ENCODE peak calls at places on chromosomes 4 and X, in seven cellular contexts. J is K562, P is right atrium auricular region, L is cardiac muscle cell, V is suprapubic skin, U is uterus, N is heart right ventricle. Z is an unnamed sample. For H3K9me3, the result is how much of the 10 kb centered on the place peaks cover.

GRCh38 chr4:8830056-8830455 is 41.6 kb downstream of the HMX1 start:
- DNase-seq in J (no peak), P (peak), L (no peak), V (peak), U (no peak), N (no peak), Z (no peak)

GRCh38 chrX:40012039-40012799 is 85.5 kb downstream of the BCOR start:
- DNase-seq in J (no peak), P (no peak), L (peak), V (peak), U (peak), N (peak), Z (no peak)

GRCh38 chrX:48465336-48465933 is 4.6 kb downstream of the SLC38A5 start:
- DNase-seq in J (no peak), P (no peak), L (peak), V (no peak), U (no peak), N (no peak), Z (no peak)

GRCh38 chrX:69100478-69100877 is 64.8 kb downstream of the PJA1 start:
- DNase-seq in J (no peak), P (no peak), L (no peak), V (no peak), U (no peak), N (no peak), Z (no peak)

GRCh38 chrX:119234931-119235555 is 1.0 kb upstream of the PGRMC1 start:
- DNase-seq in J (no peak), P (no peak), L (peak), V (no peak), U (peak), N (peak), Z (no peak)

GRCh38 chr4:128471576-128471975 is 184.0 kb upstream of the PGRMC2 start:
- DNase-seq in J (peak), P (no peak), L (no peak), V (no peak), U (no peak), N (no peak), Z (no peak)

GRCh38 chr4:176034498-176034897 is 31.1 kb upstream of the WDR17 start:
- DNase-seq in J (no peak), P (no peak), L (peak), V (no peak), U (peak), N (no peak), Z (no peak)

GRCh38 chrX:155865193-155865592 is 16.0 kb upstream of the VAMP7 start:
- DNase-seq in J (no peak), P (no peak), L (no peak), V (no peak), U (no peak), N (no peak), Z (no peak)

GRCh38 chr4:30789219-30789671 is 69.1 kb downstream of the PCDH7 start:
- DNase-seq in J (no peak), P (no peak), L (no peak), V (no peak), U (no peak), N (no peak), Z (no peak)

GRCh38 chrX:54494166-54494969 is 1.7 kb downstream of the FGD1 start:
- DNase-seq in J (no peak), P (no peak), L (peak), V (no peak), U (no peak), N (no peak), Z (no peak)

GRCh38 chrX:132488819-132489255 is at the start of gene MBNL3:
- DNase-seq in J (no peak), P (peak), L (peak), V (no peak), U (peak), N (peak), Z (peak)

GRCh38 chr4:144948421-144948820 is 149.6 kb downstream of the ANAPC10 start:
- DNase-seq in J (no peak), P (no peak), L (no peak), V (no peak), U (no peak), N (no peak), Z (no peak)

GRCh38 chrX:38055170-38055847 is 49.0 kb downstream of the SYTL5 start:
- DNase-seq in J (no peak), P (no peak), L (peak), V (no peak), U (peak), N (no peak), Z (no peak)

GRCh38 chrX:70219938-70220764 is 14.3 kb upstream of the AWAT1 start:
- DNase-seq in J (peak), P (no peak), L (peak), V (no peak), U (no peak), N (no peak), Z (no peak)

GRCh38 chr4:80471701-80472100 is 136.2 kb downstream of the CFAP299 start:
- DNase-seq in J (no peak), P (no peak), L (peak), V (no peak), U (no peak), N (no peak), Z (no peak)

GRCh38 chr4:74456056-74456744 is 11.3 kb downstream of the AREG start:
- DNase-seq in J (no peak), P (no peak), L (peak), V (no peak), U (no peak), N (no peak), Z (no peak)

GRCh38 chr4:109465065-109465464 is 31.4 kb downstream of the SEC24B start:
- DNase-seq in J (no peak), P (no peak), L (peak), V (no peak), U (no peak), N (no peak), Z (no peak)

GRCh38 chr4:128837198-128837597 is 27.7 kb downstream of the JADE1 start:
- DNase-seq in J (no peak), P (no peak), L (no peak), V (no peak), U (no peak), N (no peak), Z (no peak)

GRCh38 chr4:142238589-142238988 is 602.2 kb downstream of the IL15 start:
- DNase-seq in J (no peak), P (no peak), L (no peak), V (no peak), U (no peak), N (no peak), Z (no peak)

GRCh38 chrX:103783971-103784370 is 7.3 kb downstream of the PLP1 start:
- DNase-seq in J (no peak), P (no peak), L (no peak), V (no peak), U (no peak), N (no peak), Z (no peak)

GRCh38 chrX:6852869-6853268 is 294.6 kb upstream of the STS start:
- DNase-seq in J (no peak), P (no peak), L (no peak), V (no peak), U (no peak), N (no peak), Z (no peak)

GRCh38 chrX:13371191-13371590 is 51.3 kb upstream of the ATXN3L start:
- DNase-seq in J (no peak), P (no peak), L (no peak), V (no peak), U (no peak), N (no peak), Z (no peak)

GRCh38 chrX:51144828-51145442 is 187.7 kb upstream of the NUDT10 start:
- DNase-seq in J (peak), P (no peak), L (peak), V (no peak), U (no peak), N (no peak), Z (no peak)

GRCh38 chr4:25654031-25654970 is 1.4 kb upstream of the SLC34A2 start:
- DNase-seq in J (no peak), P (no peak), L (peak), V (no peak), U (no peak), N (no peak), Z (no peak)

GRCh38 chr4:57763070-57763469 is 652.9 kb upstream of the IGFBP7 start:
- DNase-seq in J (no peak), P (no peak), L (no peak), V (no peak), U (no peak), N (no peak), Z (no peak)

GRCh38 chrX:110759785-110760184 is 35.8 kb downstream of the CHRDL1 start:
- DNase-seq in J (no peak), P (no peak), L (no peak), V (no peak), U (no peak), N (no peak), Z (no peak)

GRCh38 chrX:103674531-103675454 is 11.7 kb downstream of the MORF4L2 start:
- DNase-seq in J (no peak), P (no peak), L (no peak), V (no peak), U (no peak), N (no peak), Z (no peak)

GRCh38 chr4:82645868-82646267 is 84.1 kb upstream of the TMEM150C start:
- DNase-seq in J (no peak), P (no peak), L (no peak), V (no peak), U (no peak), N (no peak), Z (no peak)

GRCh38 chr4:103046416-103047290 is 27.1 kb upstream of the SLC9B1 start:
- DNase-seq in J (peak), P (no peak), L (peak), V (no peak), U (no peak), N (no peak), Z (no peak)

GRCh38 chr4:138892483-138893386 is 122.8 kb upstream of the NOCT start:
- DNase-seq in J (no peak), P (no peak), L (no peak), V (no peak), U (no peak), N (no peak), Z (no peak)

GRCh38 chr4:94484818-94485217 is 33.1 kb downstream of the PDLIM5 start:
- DNase-seq in J (peak), P (no peak), L (no peak), V (no peak), U (no peak), N (no peak), Z (no peak)

GRCh38 chr4:179145746-179146530 is 1703.7 kb upstream of the AGA start:
- DNase-seq in J (no peak), P (no peak), L (no peak), V (no peak), U (no peak), N (no peak), Z (no peak)
- TF ChIP-seq CTCF in J (no peak), P (no peak), L (no peak), V (no peak), U (no peak), N (no peak), Z (no peak)

DNA sequence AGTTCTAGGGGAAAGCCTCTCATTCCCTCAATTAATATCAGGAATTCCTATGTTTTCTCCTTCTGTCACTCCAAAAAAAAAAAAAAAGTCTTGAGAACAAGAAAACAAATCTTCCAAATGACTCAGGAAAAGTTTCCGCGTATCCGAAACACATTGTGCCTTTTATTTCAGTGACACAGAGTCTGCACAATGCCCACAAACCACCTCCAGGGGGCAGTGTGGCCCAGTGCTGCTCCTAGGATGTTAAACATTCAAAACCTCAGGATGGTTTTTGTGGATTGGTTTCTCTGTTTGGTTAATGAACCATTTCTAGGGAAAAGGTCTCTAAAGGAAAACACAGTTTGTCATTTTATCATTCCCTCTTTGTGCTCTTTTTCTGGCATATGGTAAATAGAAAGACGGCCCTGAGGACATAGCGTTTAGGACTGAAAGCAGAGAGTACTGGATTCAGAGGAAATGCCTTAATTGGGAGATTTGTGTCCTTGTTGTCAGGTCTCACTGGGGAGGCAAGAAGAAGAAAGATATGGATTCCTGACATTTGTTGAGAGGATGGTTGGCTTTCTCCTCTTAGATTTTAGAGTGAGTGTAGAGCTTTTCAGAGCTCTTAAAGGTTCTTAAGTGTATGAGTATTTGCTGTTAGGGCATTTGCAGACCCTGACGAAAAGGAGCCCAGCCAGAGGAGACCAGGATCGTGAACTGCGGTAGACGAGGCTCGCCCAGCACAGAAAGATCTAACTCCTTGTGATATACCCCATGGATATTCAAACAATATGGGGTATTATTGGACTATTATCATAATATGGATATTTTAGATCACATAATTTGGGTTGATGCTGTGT is 65.7 kb upstream of the MAP9 start:
- DNase-seq in J (peak), P (peak), L (peak), V (peak), U (peak), N (peak), Z (peak)
- H3K27ac ChIP-seq in J (no peak), P (no peak), L (peak), V (no peak), U (peak), N (peak), Z (no peak)

GRCh38 chrX:145533534-145533933 is 284.1 kb upstream of the SLITRK2 start:
- DNase-seq in J (no peak), P (no peak), L (no peak), V (no peak), U (no peak), N (no peak), Z (no peak)

GRCh38 chrX:145532176-145532780 is 285.0 kb downstream of the SPANXN1 start:
- DNase-seq in J (no peak), P (no peak), L (no peak), V (no peak), U (no peak), N (no peak), Z (no peak)
- H3K9me3 ChIP-seq in J (under half), P (under half), L (under half), V (under half), U (under half), N (under half), Z (under half)

GRCh38 chrX:77162777-77163176 is 284.4 kb upstream of the FGF16 start:
- DNase-seq in J (no peak), P (no peak), L (no peak), V (no peak), U (no peak), N (no peak), Z (no peak)

GRCh38 chrX:77160301-77160700 is 286.9 kb upstream of the FGF16 start:
- DNase-seq in J (no peak), P (no peak), L (no peak), V (no peak), U (no peak), N (peak), Z (peak)
- TF ChIP-seq CTCF in J (peak), P (peak), L (no peak), V (no peak), U (no peak), N (peak), Z (no peak)

GRCh38 chr4:38667005-38667771 is 3.2 kb downstream of the KLF3 start:
- DNase-seq in J (peak), P (peak), L (peak), V (peak), U (peak), N (peak), Z (peak)

GRCh38 chr4:38664704-38665401 is 854 bp downstream of the KLF3 start:
- DNase-seq in J (peak), P (peak), L (peak), V (peak), U (peak), N (peak), Z (peak)

GRCh38 chr4:38663801-38664703 is at the start of gene KLF3:
- DNase-seq in J (peak), P (peak), L (peak), V (peak), U (peak), N (peak), Z (peak)

GRCh38 chr4:38668203-38668602 is 4.2 kb downstream of the KLF3 start:
- DNase-seq in J (no peak), P (no peak), L (no peak), V (no peak), U (no peak), N (no peak), Z (no peak)

DNA sequence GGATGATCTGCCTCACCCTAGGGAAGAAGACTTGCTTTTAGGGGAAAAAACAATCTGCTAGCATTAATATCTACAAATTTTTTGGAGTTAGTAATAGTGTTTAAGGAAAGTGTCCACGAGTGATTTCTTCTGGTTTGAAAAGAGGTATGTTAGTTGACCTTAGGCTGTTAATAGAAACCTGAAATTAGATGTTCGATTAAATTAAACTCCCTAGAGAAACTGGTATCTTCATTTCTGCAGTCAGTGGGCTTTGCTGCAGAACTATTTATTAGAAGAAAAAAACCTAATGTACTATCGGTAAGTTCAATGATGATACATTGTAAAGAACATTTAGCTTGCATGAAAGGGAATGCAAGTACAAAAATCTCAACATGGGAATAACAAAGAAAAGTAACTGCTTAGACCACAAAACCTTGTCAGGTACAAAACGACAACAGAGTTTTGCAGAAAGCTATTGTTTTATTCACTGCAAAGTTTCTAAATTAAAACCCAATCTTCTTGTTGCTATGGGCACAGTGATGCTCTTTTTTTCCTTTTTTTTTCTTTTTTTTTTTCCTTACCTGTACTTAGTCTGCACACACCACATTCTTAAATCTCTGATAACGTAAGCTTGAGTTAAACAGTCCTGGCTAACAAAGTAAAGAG is 2.0 kb downstream of the KLF3 start:
- DNase-seq in J (no peak), P (no peak), L (no peak), V (no peak), U (no peak), N (no peak), Z (no peak)
- H3K27ac ChIP-seq in J (peak), P (peak), L (peak), V (peak), U (peak), N (peak), Z (peak)